ENCODE peak calls at places on chromosomes 2 and 18, in five cellular contexts. One of them, this sample, is unnamed.

GRCh38 chr18:533995-534601 is 33.6 kb upstream of the COLEC12 start:
- DNase-seq in HCT116: no peak
- DNase-seq in K562: no peak
- DNase-seq in HepG2: no peak
- DNase-seq in GM12878: no peak
- DNase-seq in this sample: no peak

GRCh38 chr18:59861009-59861408 is 38.8 kb upstream of the PMAIP1 start:
- DNase-seq in HCT116: no peak
- DNase-seq in K562: no peak
- DNase-seq in HepG2: no peak
- DNase-seq in GM12878: no peak
- DNase-seq in this sample: no peak

GRCh38 chr18:63317982-63318881 is 1.3 kb downstream of the BCL2 start:
- DNase-seq in HCT116: no peak
- DNase-seq in K562: no peak
- DNase-seq in HepG2: no peak
- DNase-seq in GM12878: no peak
- DNase-seq in this sample: no peak

GRCh38 chr2:146837857-146838256 is 1007.0 kb upstream of the ACVR2A start:
- DNase-seq in HCT116: no peak
- DNase-seq in K562: no peak
- DNase-seq in HepG2: no peak
- DNase-seq in GM12878: no peak
- DNase-seq in this sample: no peak

GRCh38 chr18:46291149-46291548 is 187.0 kb downstream of the HAUS1 start:
- DNase-seq in HCT116: no peak
- DNase-seq in K562: no peak
- DNase-seq in HepG2: no peak
- DNase-seq in GM12878: no peak
- DNase-seq in this sample: no peak

GRCh38 chr2:182587831-182588230 is 128.2 kb upstream of the DNAJC10 start:
- DNase-seq in HCT116: no peak
- DNase-seq in K562: no peak
- DNase-seq in HepG2: no peak
- DNase-seq in GM12878: no peak
- DNase-seq in this sample: no peak

GRCh38 chr2:119005565-119005964 is 63.6 kb downstream of the MARCO start:
- DNase-seq in HCT116: no peak
- DNase-seq in K562: no peak
- DNase-seq in HepG2: no peak
- DNase-seq in GM12878: no peak
- DNase-seq in this sample: no peak

GRCh38 chr2:230828272-230828961 is 36.3 kb upstream of the ITM2C start:
- DNase-seq in HCT116: no peak
- DNase-seq in K562: no peak
- DNase-seq in HepG2: no peak
- DNase-seq in GM12878: no peak
- DNase-seq in this sample: no peak

GRCh38 chr2:233418761-233419625 is 64.7 kb downstream of the DGKD start:
- DNase-seq in HCT116: peak; percentile 37
- DNase-seq in K562: no peak
- DNase-seq in HepG2: no peak
- DNase-seq in GM12878: peak; percentile 62
- DNase-seq in this sample: no peak

GRCh38 chr2:113876503-113877387 is 13.1 kb upstream of the ACTR3 start:
- DNase-seq in HCT116: peak; percentile 64
- DNase-seq in K562: peak; percentile 37
- DNase-seq in HepG2: peak; percentile 98
- DNase-seq in GM12878: no peak
- DNase-seq in this sample: peak; percentile 75

GRCh38 chr2:172467382-172467781 is 40.0 kb downstream of the ITGA6 start:
- DNase-seq in HCT116: no peak
- DNase-seq in K562: peak; percentile 21
- DNase-seq in HepG2: no peak
- DNase-seq in GM12878: no peak
- DNase-seq in this sample: peak; percentile 21

GRCh38 chr2:147076634-147077033 is 768.2 kb upstream of the ACVR2A start:
- DNase-seq in HCT116: no peak
- DNase-seq in K562: no peak
- DNase-seq in HepG2: no peak
- DNase-seq in GM12878: no peak
- DNase-seq in this sample: no peak

GRCh38 chr18:75314606-75315005 is 104.0 kb downstream of the TSHZ1 start:
- DNase-seq in HCT116: no peak
- DNase-seq in K562: no peak
- DNase-seq in HepG2: no peak
- DNase-seq in GM12878: no peak
- DNase-seq in this sample: no peak

GRCh38 chr18:22346342-22346967 is 71.3 kb downstream of the CTAGE1 start:
- DNase-seq in HCT116: no peak
- DNase-seq in K562: no peak
- DNase-seq in HepG2: no peak
- DNase-seq in GM12878: no peak
- DNase-seq in this sample: no peak

GRCh38 chr2:14136030-14136429 is 496.5 kb upstream of the LRATD1 start:
- DNase-seq in HCT116: no peak
- DNase-seq in K562: no peak
- DNase-seq in HepG2: no peak
- DNase-seq in GM12878: no peak
- DNase-seq in this sample: no peak
- TF ChIP-seq JUND in HCT116: no peak
- TF ChIP-seq JUND in K562: no peak
- TF ChIP-seq JUND in HepG2: no peak
- TF ChIP-seq JUND in GM12878: no peak
- TF ChIP-seq JUND in this sample: no peak

DNA sequence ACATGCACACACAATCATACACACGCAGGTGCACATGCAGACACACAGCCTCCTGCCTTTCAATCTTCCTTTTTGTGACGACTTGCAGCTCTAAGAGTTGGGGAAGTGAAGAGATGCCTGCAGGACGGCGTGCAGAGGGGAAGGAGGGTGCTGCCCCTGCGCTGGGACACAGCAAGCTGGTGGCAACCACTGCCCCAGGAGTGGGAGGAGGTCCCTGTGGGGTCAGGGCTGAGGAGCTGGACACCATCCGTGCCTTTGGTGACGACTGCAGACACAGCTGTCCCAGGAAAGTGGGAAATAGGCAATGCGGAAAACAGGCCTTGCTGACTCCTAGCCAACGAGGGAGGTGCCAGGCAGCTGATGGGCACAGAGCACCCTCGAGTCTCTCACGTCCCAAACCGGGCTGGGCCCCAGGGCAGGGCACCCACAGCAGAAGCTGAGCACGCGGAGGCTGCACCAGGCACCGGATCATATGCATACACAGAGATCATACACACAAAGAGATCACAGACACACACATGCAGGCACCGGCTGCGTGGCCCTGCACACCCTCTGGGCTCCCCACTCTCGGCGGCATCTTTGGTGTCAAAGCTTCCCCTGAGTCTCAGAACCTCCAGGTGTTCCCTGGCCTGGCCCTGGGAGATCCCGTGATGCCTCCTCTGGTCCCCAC is 146.1 kb downstream of the PXDN start:
- DNase-seq in HCT116: no peak
- DNase-seq in K562: no peak
- DNase-seq in HepG2: no peak
- DNase-seq in GM12878: no peak
- DNase-seq in this sample: no peak
- TF ChIP-seq JUND in HCT116: no peak
- TF ChIP-seq JUND in K562: no peak
- TF ChIP-seq JUND in HepG2: no peak
- TF ChIP-seq JUND in GM12878: no peak
- TF ChIP-seq JUND in this sample: no peak

GRCh38 chr18:47397671-47398319 is 146.3 kb upstream of the SKOR2 start:
- DNase-seq in HCT116: peak; percentile 8
- DNase-seq in K562: peak; percentile 44
- DNase-seq in HepG2: peak; percentile 10
- DNase-seq in GM12878: no peak
- DNase-seq in this sample: no peak
- TF ChIP-seq JUND in HCT116: no peak
- TF ChIP-seq JUND in K562: no peak
- TF ChIP-seq JUND in HepG2: no peak
- TF ChIP-seq JUND in GM12878: no peak
- TF ChIP-seq JUND in this sample: no peak

GRCh38 chr2:180334514-180334913 is 327.4 kb upstream of the CWC22 start:
- DNase-seq in HCT116: no peak
- DNase-seq in K562: no peak
- DNase-seq in HepG2: no peak
- DNase-seq in GM12878: peak; percentile 46
- DNase-seq in this sample: no peak

GRCh38 chr2:180327185-180327584 is 320.1 kb upstream of the CWC22 start:
- DNase-seq in HCT116: no peak
- DNase-seq in K562: no peak
- DNase-seq in HepG2: no peak
- DNase-seq in GM12878: no peak
- DNase-seq in this sample: no peak

GRCh38 chr2:180324191-180324590 is 317.1 kb upstream of the CWC22 start:
- DNase-seq in HCT116: no peak
- DNase-seq in K562: no peak
- DNase-seq in HepG2: no peak
- DNase-seq in GM12878: no peak
- DNase-seq in this sample: no peak

DNA sequence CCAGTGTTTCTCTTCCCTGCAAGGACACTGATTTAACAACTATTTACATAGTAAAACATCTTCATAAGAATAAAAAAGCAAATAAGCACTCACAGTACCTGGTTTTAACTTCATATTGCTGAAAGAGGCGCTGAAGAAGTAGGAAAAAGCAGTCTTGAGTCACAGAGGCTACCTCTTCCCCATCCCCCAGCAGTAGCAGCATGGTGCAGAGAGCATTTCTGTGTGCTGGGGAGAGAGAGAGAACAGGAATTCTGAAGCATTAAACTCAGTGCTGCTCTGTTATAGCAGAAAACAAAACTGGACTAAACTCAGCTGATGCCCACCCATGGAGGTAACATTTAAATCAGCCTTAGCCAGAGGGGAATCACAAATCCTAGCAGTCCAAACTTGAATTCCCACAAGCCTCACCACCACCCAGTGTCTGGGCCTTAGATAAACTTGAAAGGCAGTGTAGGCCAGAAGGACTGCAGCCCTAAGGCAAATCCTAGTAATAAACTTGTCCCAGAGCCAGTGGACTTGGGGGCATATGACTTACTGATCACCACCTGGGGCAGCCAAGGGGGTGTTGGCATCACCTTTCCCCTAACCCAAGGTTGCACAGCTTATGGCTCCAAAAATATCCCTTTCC is 321.8 kb upstream of the CWC22 start:
- DNase-seq in HCT116: no peak
- DNase-seq in K562: no peak
- DNase-seq in HepG2: no peak
- DNase-seq in GM12878: no peak
- DNase-seq in this sample: no peak
- TF ChIP-seq JUND in HCT116: no peak
- TF ChIP-seq JUND in K562: no peak
- TF ChIP-seq JUND in HepG2: no peak
- TF ChIP-seq JUND in GM12878: no peak
- TF ChIP-seq JUND in this sample: no peak

DNA sequence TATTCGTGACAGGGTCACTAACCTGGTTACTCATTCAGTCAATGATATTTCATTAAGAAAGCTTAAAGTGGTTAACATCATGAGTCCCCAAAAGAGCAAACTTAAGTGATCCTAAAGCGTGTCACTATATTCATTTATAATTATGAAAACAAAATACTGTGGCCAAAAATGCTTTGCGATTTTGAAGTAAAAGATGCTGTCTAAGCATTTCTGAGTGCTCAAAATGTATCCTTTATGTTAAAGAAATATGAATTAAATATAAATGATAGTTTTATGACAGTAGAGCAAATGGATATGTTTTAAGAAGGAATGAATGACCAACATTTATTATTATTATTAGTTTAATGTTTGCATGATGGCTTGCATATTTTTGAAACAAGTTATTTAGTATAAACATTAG is 72.6 kb upstream of the CDC42EP3 start:
- DNase-seq in HCT116: no peak
- DNase-seq in K562: no peak
- DNase-seq in HepG2: no peak
- DNase-seq in GM12878: no peak
- DNase-seq in this sample: no peak
- TF ChIP-seq JUND in HCT116: no peak
- TF ChIP-seq JUND in K562: no peak
- TF ChIP-seq JUND in HepG2: no peak
- TF ChIP-seq JUND in GM12878: no peak
- TF ChIP-seq JUND in this sample: no peak

This sample was measured in T47D.